ENCODE peak calls at places on chromosomes 5 and 9, in four cellular contexts. Y is Peyer's patch, U is left ventricle myocardium inferior, A is heart left ventricle. E is an unnamed sample. For H3K4me1, the result is how much of the 10 kb centered on the place peaks cover.

GRCh38 chr9:99824378-99825157 is 2.9 kb downstream of the NR4A3 start:
- DNase-seq in Y (peak), U (no peak), A (peak), E (no peak)

GRCh38 chr5:94785111-94785510 is 166.6 kb downstream of the SLF1 start:
- DNase-seq in Y (no peak), U (no peak), A (no peak), E (no peak)

GRCh38 chr9:38125889-38126288 is 56.9 kb upstream of the SHB start:
- DNase-seq in Y (no peak), U (no peak), A (no peak), E (no peak)

GRCh38 chr9:20358201-20358600 is 264.1 kb downstream of the MLLT3 start:
- DNase-seq in Y (no peak), U (no peak), A (no peak), E (no peak)

GRCh38 chr5:174503461-174504265 is 220.7 kb upstream of the MSX2 start:
- DNase-seq in Y (peak), U (no peak), A (no peak), E (peak)

GRCh38 chr9:3769646-3770045 is 243.8 kb upstream of the RFX3 start:
- DNase-seq in Y (no peak), U (no peak), A (no peak), E (no peak)

GRCh38 chr9:116806075-116806474 is 119.0 kb downstream of the TRIM32 start:
- DNase-seq in Y (no peak), U (no peak), A (no peak), E (no peak)

GRCh38 chr9:38026021-38026809 is 42.8 kb downstream of the SHB start:
- DNase-seq in Y (no peak), U (no peak), A (peak), E (no peak)

GRCh38 chr5:147887026-147887627 is 8.6 kb downstream of the SCGB3A2 start:
- DNase-seq in Y (no peak), U (no peak), A (no peak), E (no peak)

GRCh38 chr5:146050061-146050460 is 55.3 kb downstream of the PLAC8L1 start:
- DNase-seq in Y (no peak), U (no peak), A (no peak), E (no peak)

GRCh38 chr9:68493953-68494541 is 46.6 kb downstream of the TMEM252 start:
- DNase-seq in Y (no peak), U (no peak), A (no peak), E (no peak)

GRCh38 chr9:113955076-113955752 is 79.1 kb downstream of the ZNF618 start:
- DNase-seq in Y (no peak), U (no peak), A (no peak), E (no peak)

GRCh38 chr9:131410051-131410491 is 16.2 kb downstream of the PRRC2B start:
- DNase-seq in Y (no peak), U (no peak), A (no peak), E (no peak)

GRCh38 chr9:105883847-105884246 is 189.5 kb downstream of the TMEM38B start:
- DNase-seq in Y (no peak), U (no peak), A (no peak), E (no peak)

GRCh38 chr9:91162311-91162710 is 199.4 kb downstream of the AUH start:
- DNase-seq in Y (no peak), U (no peak), A (no peak), E (peak)

DNA sequence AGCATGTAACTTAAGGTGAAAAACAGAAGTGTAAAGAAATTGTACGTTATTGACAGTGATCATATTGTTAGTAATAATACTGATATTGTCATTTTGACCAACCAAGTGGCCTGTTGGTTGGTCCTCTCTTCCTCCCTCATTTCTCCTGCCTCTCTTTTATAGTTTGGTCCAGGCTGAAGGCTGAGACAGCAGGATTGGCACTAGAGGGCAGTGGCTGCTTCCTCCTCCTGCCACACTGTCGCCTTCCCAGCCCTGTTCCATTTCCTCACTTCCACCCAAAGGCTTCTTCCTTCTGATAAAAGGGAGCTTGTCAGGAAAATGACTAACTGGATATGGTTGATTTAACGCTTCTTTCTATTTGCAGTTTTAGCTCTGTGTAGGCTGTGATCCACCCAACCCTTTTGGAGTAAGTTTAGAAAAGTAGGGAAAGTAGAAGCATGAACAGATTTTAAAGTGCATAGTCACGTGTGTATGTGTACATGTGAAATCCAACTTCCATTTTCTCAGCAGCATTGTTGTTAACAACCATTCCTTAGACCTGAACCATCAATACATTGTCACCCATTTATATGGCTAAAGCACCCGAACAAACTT is 35.6 kb downstream of the PTCD2 start:
- DNase-seq in Y (no peak), U (peak), A (no peak), E (no peak)
- TF ChIP-seq CTCF in Y (no peak), U (peak), A (peak), E (peak)

GRCh38 chr5:91397791-91398190 is 14.7 kb upstream of the ARRDC3 start:
- DNase-seq in Y (no peak), U (no peak), A (no peak), E (no peak)
- H3K4me1 ChIP-seq in Y (under half), U (under half), A (under half), E (under half)

DNA sequence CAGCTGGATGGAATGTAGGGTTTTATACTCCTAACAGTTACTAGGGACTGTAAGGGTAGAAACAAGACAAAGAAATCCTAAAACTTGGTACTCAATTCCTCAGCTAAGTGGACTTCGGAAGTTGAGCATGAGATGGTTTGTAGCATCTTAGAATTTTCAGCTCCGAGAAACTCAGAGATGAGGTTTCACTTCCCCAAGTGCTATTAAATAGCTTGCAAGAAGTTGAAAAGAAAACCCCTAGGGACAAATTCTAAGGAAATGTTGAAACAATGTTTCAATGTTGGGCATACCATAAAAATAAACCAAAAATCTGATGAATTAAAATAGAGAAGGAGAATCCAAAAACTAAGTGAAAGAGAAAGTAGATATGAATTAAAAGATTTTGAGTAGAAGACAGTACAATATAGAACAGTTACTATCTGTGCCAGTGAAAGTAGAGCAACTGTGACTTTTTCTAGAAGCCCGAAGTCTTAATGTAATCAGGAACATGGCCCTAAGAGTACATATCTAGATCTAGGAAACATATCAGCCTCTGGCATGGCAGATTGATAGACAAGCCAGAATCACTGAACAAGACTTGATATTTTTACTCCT is 308.6 kb upstream of the RGMB start:
- DNase-seq in Y (no peak), U (no peak), A (no peak), E (no peak)
- H3K27ac ChIP-seq in Y (no peak), U (no peak), A (no peak), E (no peak)

DNA sequence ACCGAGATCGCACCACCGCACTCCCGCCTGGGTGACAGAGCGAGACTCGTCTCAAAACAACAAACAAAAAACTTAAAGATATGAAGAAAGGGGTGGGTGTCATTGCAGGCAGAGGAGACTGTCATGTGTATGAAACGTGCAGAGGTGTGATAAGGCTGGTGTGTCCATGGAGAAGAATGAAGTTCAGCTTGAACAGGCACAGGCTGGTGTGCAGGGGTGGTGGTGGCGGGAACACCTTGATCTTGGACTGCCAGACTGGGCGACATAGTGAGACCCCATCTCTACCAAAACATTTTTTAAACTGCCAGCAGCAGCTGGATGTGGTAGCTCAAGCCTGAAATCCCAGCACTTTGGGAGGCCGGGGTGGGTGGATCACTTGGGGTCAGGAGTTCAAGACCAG is 69.7 kb downstream of the UGCG start:
- DNase-seq in Y (no peak), U (no peak), A (no peak), E (no peak)
- TF ChIP-seq CTCF in Y (no peak), U (no peak), A (no peak), E (no peak)

GRCh38 chr5:106397700-106398099 is 1273.0 kb downstream of the EFNA5 start:
- DNase-seq in Y (no peak), U (no peak), A (no peak), E (no peak)
- H3K4me1 ChIP-seq in Y (under half), U (under half), A (under half), E (under half)

GRCh38 chr9:109816490-109816889 is 36.5 kb downstream of the PALM2AKAP2 start:
- DNase-seq in Y (no peak), U (no peak), A (peak), E (peak)
- H3K27ac ChIP-seq in Y (no peak), U (peak), A (no peak), E (peak)

GRCh38 chr9:123787411-123787810 is 142.5 kb downstream of the DENND1A start:
- DNase-seq in Y (no peak), U (no peak), A (no peak), E (no peak)

GRCh38 chr9:123784513-123784912 is 145.4 kb downstream of the DENND1A start:
- DNase-seq in Y (no peak), U (no peak), A (no peak), E (no peak)

GRCh38 chr9:123795336-123795735 is 134.6 kb downstream of the DENND1A start:
- DNase-seq in Y (no peak), U (no peak), A (no peak), E (no peak)

GRCh38 chr9:123789893-123790292 is 140.0 kb downstream of the DENND1A start:
- DNase-seq in Y (no peak), U (no peak), A (no peak), E (no peak)
- TF ChIP-seq CTCF in Y (no peak), U (no peak), A (no peak), E (no peak)

E was measured in right atrium auricular region.